ENCODE peak calls at places on chromosomes 16 and 17, in nine cellular contexts. R, J, T, H, Q, V, B, E and K are unnamed samples.

GRCh38 chr16:969508-970378 is 1.0 kb downstream of the LMF1 start:
- DNase-seq in R (peak), J (peak), T (no peak), H (no peak), Q (no peak), V (peak), B (no peak), E (no peak), K (no peak)

GRCh38 chr17:80036715-80037477 is 454 bp downstream of the CCDC40 start:
- DNase-seq in R (peak), J (peak), T (peak), H (peak), Q (peak), V (no peak), B (no peak), E (peak), K (no peak)

GRCh38 chr17:82881292-82881823 is 41.5 kb upstream of the ZNF750 start:
- DNase-seq in R (no peak), J (no peak), T (no peak), H (no peak), Q (no peak), V (no peak), B (no peak), E (no peak), K (no peak)

GRCh38 chr17:8702996-8703395 is 41.6 kb downstream of the CCDC42 start:
- DNase-seq in R (no peak), J (no peak), T (no peak), H (no peak), Q (no peak), V (no peak), B (no peak), E (no peak), K (no peak)

GRCh38 chr16:85616608-85617311 is 3.6 kb downstream of the GSE1 start:
- DNase-seq in R (no peak), J (peak), T (no peak), H (no peak), Q (no peak), V (no peak), B (no peak), E (peak), K (no peak)

GRCh38 chr17:66378296-66378695 is 75.9 kb downstream of the PRKCA start:
- DNase-seq in R (no peak), J (no peak), T (no peak), H (peak), Q (no peak), V (no peak), B (no peak), E (peak), K (no peak)

GRCh38 chr16:27405546-27406451 is 3.8 kb downstream of the IL21R start:
- DNase-seq in R (no peak), J (peak), T (no peak), H (peak), Q (no peak), V (no peak), B (no peak), E (peak), K (peak)

GRCh38 chr17:28511858-28512461 is 5.8 kb downstream of the FOXN1 start:
- DNase-seq in R (no peak), J (no peak), T (no peak), H (no peak), Q (no peak), V (no peak), B (no peak), E (no peak), K (no peak)

GRCh38 chr16:89167425-89167941 is 4.1 kb upstream of the CDH15 start:
- DNase-seq in R (peak), J (peak), T (peak), H (peak), Q (peak), V (peak), B (peak), E (peak), K (peak)

GRCh38 chr17:27970587-27970986 is 71.9 kb upstream of the NLK start:
- DNase-seq in R (no peak), J (no peak), T (no peak), H (no peak), Q (no peak), V (no peak), B (no peak), E (no peak), K (no peak)

GRCh38 chr16:13957197-13958078 is 37.5 kb downstream of the ERCC4 start:
- DNase-seq in R (peak), J (peak), T (peak), H (peak), Q (no peak), V (peak), B (peak), E (peak), K (no peak)

GRCh38 chr17:9386401-9386800 is 189.2 kb downstream of the STX8 start:
- DNase-seq in R (peak), J (no peak), T (no peak), H (no peak), Q (no peak), V (no peak), B (no peak), E (peak), K (no peak)

GRCh38 chr16:27795992-27796614 is 246.2 kb downstream of the KATNIP start:
- DNase-seq in R (peak), J (peak), T (no peak), H (no peak), Q (no peak), V (peak), B (no peak), E (peak), K (no peak)